ENCODE peak calls at places on chromosome 3, in six cellular contexts. C, Z, U, J, X and L are unnamed samples. For H3K4me1, the result is how much of the 10 kb centered on the place peaks cover.

GRCh38 chr3:187551419-187551818 is 118.8 kb downstream of the SST start:
- DNase-seq in C (no peak), Z (no peak), U (no peak), J (no peak), X (no peak), L (no peak)

GRCh38 chr3:156576887-156577427 is 22.0 kb upstream of the SSR3 start:
- DNase-seq in C (peak), Z (no peak), U (no peak), J (no peak), X (no peak), L (no peak)

GRCh38 chr3:146715176-146715575 is 110.0 kb upstream of the PLSCR5 start:
- DNase-seq in C (peak), Z (no peak), U (no peak), J (no peak), X (no peak), L (no peak)

GRCh38 chr3:15528881-15529537 is 7.5 kb upstream of the COLQ start:
- DNase-seq in C (no peak), Z (no peak), U (no peak), J (no peak), X (no peak), L (no peak)

GRCh38 chr3:58044656-58045055 is 36.4 kb downstream of the FLNB start:
- DNase-seq in C (no peak), Z (no peak), U (no peak), J (no peak), X (no peak), L (no peak)

GRCh38 chr3:182165234-182165633 is 453.5 kb downstream of the SOX2 start:
- DNase-seq in C (no peak), Z (no peak), U (peak), J (no peak), X (no peak), L (no peak)

GRCh38 chr3:140242818-140243276 is 307.9 kb downstream of the CLSTN2 start:
- DNase-seq in C (no peak), Z (no peak), U (no peak), J (no peak), X (no peak), L (no peak)

GRCh38 chr3:156449712-156450574 is 105.0 kb downstream of the SSR3 start:
- DNase-seq in C (peak), Z (no peak), U (peak), J (no peak), X (no peak), L (peak)

GRCh38 chr3:42476225-42477160 is 25.9 kb upstream of the VIPR1 start:
- DNase-seq in C (no peak), Z (no peak), U (peak), J (no peak), X (peak), L (no peak)

GRCh38 chr3:194134231-194134756 is 1.7 kb upstream of the HES1 start:
- DNase-seq in C (peak), Z (no peak), U (peak), J (peak), X (no peak), L (peak)

GRCh38 chr3:176595307-176595706 is 602.0 kb downstream of the TBL1XR1 start:
- DNase-seq in C (no peak), Z (no peak), U (no peak), J (no peak), X (no peak), L (no peak)

GRCh38 chr3:33993631-33994030 is 195.2 kb downstream of the PDCD6IP start:
- DNase-seq in C (no peak), Z (no peak), U (no peak), J (no peak), X (no peak), L (no peak)

GRCh38 chr3:155805802-155806618 is at the start of gene C3orf33:
- DNase-seq in C (peak), Z (peak), U (peak), J (peak), X (peak), L (peak)

GRCh38 chr3:69959581-69959980 is 40.0 kb upstream of the SAMMSON start:
- DNase-seq in C (no peak), Z (no peak), U (no peak), J (no peak), X (no peak), L (no peak)

GRCh38 chr3:58474967-58475578 is 16.8 kb upstream of the KCTD6 start:
- DNase-seq in C (no peak), Z (no peak), U (no peak), J (no peak), X (no peak), L (no peak)

GRCh38 chr3:143850877-143851276 is 2.6 kb upstream of the SLC9A9 start:
- DNase-seq in C (no peak), Z (no peak), U (no peak), J (no peak), X (no peak), L (no peak)

DNA sequence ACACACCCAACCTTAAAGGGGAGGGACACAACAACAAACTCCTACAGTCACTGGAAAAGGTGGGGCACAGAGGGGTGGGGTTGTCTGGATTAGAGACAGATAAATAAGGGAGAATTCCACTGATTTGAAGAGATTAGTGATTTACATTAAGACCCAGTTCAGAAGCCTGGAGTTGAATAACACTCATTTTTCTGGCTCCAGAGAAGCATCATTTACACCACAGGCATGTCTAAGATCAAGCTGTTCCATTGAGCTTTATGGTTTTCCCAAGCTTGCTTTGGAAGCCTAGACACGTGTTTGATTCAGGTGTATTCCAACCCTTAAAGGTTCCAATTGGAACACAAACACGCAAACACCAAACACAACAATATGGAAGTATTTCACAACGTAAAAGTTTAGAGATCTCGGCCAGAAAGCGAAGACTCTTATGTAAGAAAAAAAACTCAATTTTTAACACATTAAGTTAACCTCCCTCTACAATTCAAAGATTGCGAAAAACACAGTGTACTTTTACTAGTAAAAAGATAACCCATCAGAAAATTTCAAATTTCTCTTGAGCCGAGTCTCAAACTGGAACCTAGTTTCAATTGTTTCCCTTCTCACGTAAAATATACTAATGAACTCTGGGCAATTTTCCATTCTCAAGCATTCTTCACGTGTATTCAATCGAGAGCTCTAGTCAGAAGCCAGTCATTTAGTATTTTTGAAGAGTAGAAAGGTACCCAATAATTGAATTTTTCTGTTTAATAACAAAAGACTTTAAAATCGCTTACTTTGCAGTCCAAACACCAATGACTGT is 2.1 kb downstream of the TRA2B start:
- DNase-seq in C (no peak), Z (peak), U (no peak), J (no peak), X (no peak), L (peak)
- H3K4me1 ChIP-seq in C (under half), Z (under half), U (under half), J (under half), X (under half), L (under half)

DNA sequence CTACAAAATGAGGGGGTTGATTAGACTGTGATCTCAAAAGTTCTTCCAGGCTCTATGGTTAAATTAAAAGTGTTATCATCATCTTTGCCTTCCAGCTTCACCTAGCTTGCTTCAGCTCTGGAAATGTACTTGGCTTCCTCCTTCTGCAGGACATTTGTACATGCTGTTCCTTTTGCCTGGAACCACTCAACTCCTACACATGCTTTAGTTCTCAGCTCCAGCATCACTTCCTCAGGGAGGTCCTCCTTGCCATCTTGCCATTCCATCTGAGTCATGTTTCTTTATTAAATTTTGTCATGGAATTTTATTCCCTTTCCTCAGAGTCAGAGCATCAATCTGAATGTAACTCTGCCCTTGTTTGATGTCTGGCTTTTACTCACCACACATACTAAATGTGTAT is 158.6 kb upstream of the FEZF2 start:
- DNase-seq in C (no peak), Z (no peak), U (no peak), J (no peak), X (no peak), L (no peak)
- TF ChIP-seq CTCF in C (no peak), Z (no peak), U (no peak), J (no peak), X (no peak), L (no peak)

GRCh38 chr3:7640787-7641186 is 779.9 kb downstream of the GRM7 start:
- DNase-seq in C (no peak), Z (no peak), U (no peak), J (no peak), X (no peak), L (no peak)
- H3K4me1 ChIP-seq in C (under half), Z (under half), U (under half), J (under half), X (under half), L (under half)

DNA sequence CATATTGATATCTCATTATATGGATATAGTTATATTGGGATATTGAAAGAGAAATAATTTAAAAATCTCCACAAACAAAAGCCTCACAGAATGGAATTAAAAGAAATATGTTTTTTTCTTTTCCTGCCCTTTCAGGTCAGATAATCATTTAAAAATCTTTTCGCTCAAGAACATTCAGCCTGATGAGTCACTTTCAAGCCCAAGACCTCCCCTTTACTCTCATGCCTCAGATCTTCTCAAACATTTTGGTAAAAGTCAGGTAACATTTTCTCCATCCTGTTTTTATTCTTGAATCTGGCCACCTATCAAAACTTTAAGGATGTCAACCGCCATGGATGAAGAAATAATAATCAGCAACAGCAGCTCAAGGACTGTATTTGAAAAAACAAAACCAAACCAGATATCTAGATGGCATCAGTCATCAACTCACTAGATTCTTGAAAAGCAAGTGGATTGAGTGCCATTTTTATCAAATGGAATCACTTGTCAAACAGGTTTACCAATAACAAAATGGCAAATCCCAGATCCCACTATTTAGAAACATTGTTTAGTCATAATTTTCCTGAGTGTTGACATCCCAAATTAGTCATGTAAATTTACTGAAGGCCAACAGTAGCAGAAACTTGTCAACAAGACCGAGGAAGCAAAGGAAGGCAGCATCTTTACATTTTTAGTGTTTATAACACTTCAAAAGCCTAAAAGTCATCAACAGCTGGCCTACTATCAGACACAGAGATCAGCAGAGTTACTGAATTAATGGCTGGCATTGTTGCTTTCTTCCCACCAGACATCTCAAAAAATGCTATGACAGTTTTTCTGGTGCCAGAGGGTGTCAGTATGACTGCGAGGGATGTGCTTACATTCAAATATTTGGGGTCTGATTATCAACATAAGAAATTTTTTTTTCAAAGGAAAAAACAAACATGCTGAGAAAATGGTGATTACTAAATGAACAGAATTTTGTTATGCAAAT is 444.7 kb downstream of the MAGI1 start:
- DNase-seq in C (no peak), Z (no peak), U (no peak), J (no peak), X (no peak), L (no peak)
- TF ChIP-seq CTCF in C (no peak), Z (no peak), U (no peak), J (no peak), X (no peak), L (no peak)

DNA sequence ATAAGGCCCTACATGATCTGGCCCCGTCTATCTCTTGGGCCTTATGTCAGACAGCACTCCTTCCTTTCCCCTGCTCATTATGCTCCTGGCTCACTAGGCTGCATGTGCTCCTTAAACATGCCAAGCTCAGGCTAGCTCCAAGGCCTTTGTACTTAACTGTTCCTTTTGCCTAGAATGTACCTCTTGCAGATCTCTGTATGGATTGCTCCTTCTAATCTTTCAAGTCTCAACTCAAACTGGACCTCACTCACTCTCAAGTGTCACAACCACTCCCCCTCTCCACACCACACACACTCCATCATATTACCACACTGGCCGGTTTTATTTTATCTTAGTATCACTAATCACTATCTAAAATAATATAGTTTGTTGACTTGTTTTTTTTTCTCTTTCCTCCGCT is 36.4 kb downstream of the ZMAT3 start:
- DNase-seq in C (no peak), Z (no peak), U (no peak), J (no peak), X (no peak), L (no peak)
- H3K4me1 ChIP-seq in C (under half), Z (under half), U (under half), J (under half), X (under half), L (under half)